ENCODE peak calls at places on chromosome 10, in four cellular contexts. H, O, C and S are unnamed samples. For H3K4me1, the result is how much of the 10 kb centered on the place peaks cover.

GRCh38 chr10:59098811-59099452 is 77.5 kb upstream of the PHYHIPL start:
- DNase-seq in H (no peak), O (no peak), C (no peak), S (no peak)

GRCh38 chr10:5297466-5297865 is 67.3 kb upstream of the UCN3 start:
- DNase-seq in H (peak), O (peak), C (peak), S (no peak)

GRCh38 chr10:6423413-6424170 is 156.5 kb downstream of the PRKCQ start:
- DNase-seq in H (no peak), O (no peak), C (no peak), S (no peak)

GRCh38 chr10:51405580-51406367 is 293.6 kb downstream of the CSTF2T start:
- DNase-seq in H (no peak), O (no peak), C (peak), S (no peak)

GRCh38 chr10:88820990-88821389 is 18.5 kb downstream of the LIPM start:
- DNase-seq in H (no peak), O (no peak), C (no peak), S (no peak)

GRCh38 chr10:31921031-31921430 is 7.6 kb downstream of the ARHGAP12 start:
- DNase-seq in H (no peak), O (no peak), C (no peak), S (no peak)

GRCh38 chr10:88978463-88978862 is 12.1 kb upstream of the FAS start:
- DNase-seq in H (no peak), O (no peak), C (no peak), S (no peak)

GRCh38 chr10:4196948-4197390 is 412.0 kb upstream of the KLF6 start:
- DNase-seq in H (no peak), O (no peak), C (no peak), S (no peak)

GRCh38 chr10:67079126-67079525 is 153.3 kb downstream of the LRRTM3 start:
- DNase-seq in H (no peak), O (no peak), C (peak), S (no peak)

GRCh38 chr10:1047937-1048336 is 982 bp downstream of the IDI1 start:
- DNase-seq in H (no peak), O (no peak), C (no peak), S (no peak)

GRCh38 chr10:124732931-124733536 is 11.1 kb downstream of the FAM53B start:
- DNase-seq in H (peak), O (peak), C (no peak), S (no peak)

GRCh38 chr10:114239117-114239993 is at the start of gene VWA2:
- DNase-seq in H (peak), O (peak), C (peak), S (no peak)

GRCh38 chr10:131702521-131703356 is 198.1 kb upstream of the PPP2R2D start:
- DNase-seq in H (no peak), O (no peak), C (no peak), S (no peak)

GRCh38 chr10:129161184-129161583 is 305.9 kb upstream of the MGMT start:
- DNase-seq in H (no peak), O (no peak), C (no peak), S (no peak)

GRCh38 chr10:86177483-86178155 is 189.0 kb downstream of the GRID1 start:
- DNase-seq in H (no peak), O (no peak), C (no peak), S (no peak)

GRCh38 chr10:7417807-7418206 is 7.0 kb upstream of the SFMBT2 start:
- DNase-seq in H (no peak), O (no peak), C (no peak), S (no peak)

GRCh38 chr10:59382831-59383295 is 20.5 kb upstream of the FAM13C start:
- DNase-seq in H (no peak), O (no peak), C (peak), S (no peak)

GRCh38 chr10:28453926-28454325 is 79.0 kb upstream of the WAC start:
- DNase-seq in H (no peak), O (no peak), C (no peak), S (no peak)

GRCh38 chr10:102713814-102714620 is at the start of gene ARL3:
- DNase-seq in H (peak), O (peak), C (peak), S (peak)

GRCh38 chr10:105658696-105659095 is 1017.6 kb downstream of the SORCS3 start:
- DNase-seq in H (no peak), O (no peak), C (no peak), S (no peak)

GRCh38 chr10:44960482-44961230 is 1.1 kb downstream of the RASSF4 start:
- DNase-seq in H (peak), O (no peak), C (no peak), S (no peak)

GRCh38 chr10:50604823-50605222 is 18.9 kb downstream of the SGMS1 start:
- DNase-seq in H (no peak), O (no peak), C (no peak), S (no peak)

GRCh38 chr10:90969947-90970673 is 49.2 kb upstream of the ANKRD1 start:
- DNase-seq in H (no peak), O (no peak), C (no peak), S (no peak)

GRCh38 chr10:84531396-84531795 is 203.0 kb downstream of the CCSER2 start:
- DNase-seq in H (no peak), O (no peak), C (no peak), S (no peak)

GRCh38 chr10:78973901-78974408 is 94.8 kb upstream of the ZMIZ1 start:
- DNase-seq in H (peak), O (peak), C (peak), S (no peak)
- TF ChIP-seq CTCF in H (no peak), O (no peak), C (no peak), S (no peak)

GRCh38 chr10:133122171-133122935 is 34.6 kb downstream of the ADGRA1 start:
- DNase-seq in H (no peak), O (no peak), C (no peak), S (no peak)

GRCh38 chr10:133124357-133125211 is 35.4 kb upstream of the KNDC1 start:
- DNase-seq in H (peak), O (no peak), C (peak), S (no peak)

GRCh38 chr10:133123746-133124356 is 36.1 kb downstream of the ADGRA1 start:
- DNase-seq in H (no peak), O (no peak), C (no peak), S (no peak)

GRCh38 chr10:133121479-133121878 is 33.8 kb downstream of the ADGRA1 start:
- DNase-seq in H (no peak), O (no peak), C (no peak), S (no peak)

GRCh38 chr10:133123050-133123745 is 35.5 kb downstream of the ADGRA1 start:
- DNase-seq in H (no peak), O (no peak), C (no peak), S (no peak)
- H3K27ac ChIP-seq in H (no peak), O (no peak), C (no peak), S (no peak)

GRCh38 chr10:24720096-24720495 is 3.6 kb downstream of the ARHGAP21 start:
- DNase-seq in H (no peak), O (no peak), C (no peak), S (no peak)

GRCh38 chr10:24722676-24723385 is 856 bp downstream of the ARHGAP21 start:
- DNase-seq in H (peak), O (peak), C (peak), S (no peak)

GRCh38 chr10:24722131-24722675 is 1.5 kb downstream of the ARHGAP21 start:
- DNase-seq in H (no peak), O (no peak), C (no peak), S (no peak)

GRCh38 chr10:24723386-24723787 is 300 bp downstream of the ARHGAP21 start:
- DNase-seq in H (peak), O (no peak), C (no peak), S (no peak)

DNA sequence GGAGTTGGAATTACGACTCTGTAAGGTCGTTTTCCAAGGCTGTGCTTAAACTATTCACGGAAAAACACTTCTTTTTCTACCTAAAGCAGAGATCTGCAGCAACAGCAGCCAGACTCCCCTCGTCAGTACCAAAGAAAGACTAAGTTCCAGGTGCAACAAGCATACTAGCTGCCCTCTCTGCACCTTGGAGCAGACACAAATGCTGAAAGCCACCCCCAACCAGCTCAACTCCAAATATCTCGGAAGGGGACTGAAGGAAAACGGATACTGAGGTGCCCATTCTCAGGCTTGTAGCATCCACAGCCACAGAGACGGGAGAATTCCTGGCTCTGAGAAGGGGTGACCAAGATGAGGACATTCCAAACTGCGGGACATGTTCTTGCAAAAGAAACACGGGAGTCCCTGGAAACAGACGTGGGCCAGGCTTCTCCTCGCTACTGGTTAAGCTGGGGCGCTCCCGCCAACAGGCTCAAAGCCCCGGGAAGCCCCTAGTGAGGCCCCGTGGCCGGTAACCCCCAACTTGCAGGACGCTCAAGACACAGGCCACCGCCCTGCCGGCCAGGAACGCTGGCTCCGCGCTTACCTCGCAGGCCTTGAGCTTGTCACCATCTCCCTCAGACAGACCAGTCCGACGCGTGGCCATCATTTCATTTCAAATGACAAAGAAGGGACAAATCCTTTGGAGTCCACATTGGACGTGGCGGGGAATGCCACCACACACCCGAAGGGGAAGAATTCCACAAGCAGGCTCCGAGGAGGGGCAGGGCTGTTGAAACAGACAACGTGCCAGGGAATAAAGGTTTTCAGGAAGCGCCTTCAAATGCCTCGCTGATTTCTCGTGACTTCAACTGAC is 2.2 kb downstream of the ARHGAP21 start:
- DNase-seq in H (peak), O (peak), C (peak), S (no peak)
- H3K4me1 ChIP-seq in H (under half), O (under half), C (under half), S (under half)

GRCh38 chr10:43440782-43441134 is 3.8 kb downstream of the ZNF487 start:
- DNase-seq in H (no peak), O (no peak), C (no peak), S (no peak)

GRCh38 chr10:43437141-43437860 is 390 bp downstream of the ZNF487 start:
- DNase-seq in H (no peak), O (no peak), C (no peak), S (no peak)

GRCh38 chr10:43436291-43437140 is at the start of gene ZNF487:
- DNase-seq in H (peak), O (peak), C (peak), S (peak)
- TF ChIP-seq CTCF in H (no peak), O (peak), C (no peak), S (peak)

DNA sequence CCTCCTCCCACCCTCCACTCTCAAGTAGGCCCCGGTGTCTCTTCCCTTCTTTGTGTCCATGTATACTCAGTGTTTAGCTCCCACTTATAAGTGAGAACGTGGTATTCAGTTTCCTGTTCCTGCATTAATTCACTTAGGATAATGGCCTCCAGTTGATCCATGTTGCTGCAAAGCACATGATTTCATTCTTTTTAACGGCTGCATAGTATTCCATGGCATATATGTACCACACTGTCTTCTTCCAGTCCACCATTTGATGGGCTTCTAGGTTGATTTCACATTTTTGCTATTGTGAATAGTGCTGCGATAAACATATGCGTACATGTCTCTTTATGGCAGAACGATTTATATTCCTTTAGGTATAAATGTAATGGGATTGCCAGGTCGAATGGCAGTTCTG is 51.0 kb downstream of the FAM171A1 start:
- DNase-seq in H (no peak), O (no peak), C (no peak), S (no peak)
- H3K27ac ChIP-seq in H (no peak), O (no peak), C (no peak), S (no peak)

GRCh38 chr10:97684866-97685394 is 2.1 kb downstream of the AVPI1 start:
- DNase-seq in H (no peak), O (no peak), C (no peak), S (no peak)

GRCh38 chr10:97686962-97687784 is at the start of gene AVPI1:
- DNase-seq in H (peak), O (peak), C (peak), S (peak)

GRCh38 chr10:97683556-97684357 is 3.3 kb downstream of the AVPI1 start:
- DNase-seq in H (no peak), O (no peak), C (peak), S (no peak)

GRCh38 chr10:97686301-97686961 is 610 bp downstream of the AVPI1 start:
- DNase-seq in H (no peak), O (no peak), C (no peak), S (no peak)

DNA sequence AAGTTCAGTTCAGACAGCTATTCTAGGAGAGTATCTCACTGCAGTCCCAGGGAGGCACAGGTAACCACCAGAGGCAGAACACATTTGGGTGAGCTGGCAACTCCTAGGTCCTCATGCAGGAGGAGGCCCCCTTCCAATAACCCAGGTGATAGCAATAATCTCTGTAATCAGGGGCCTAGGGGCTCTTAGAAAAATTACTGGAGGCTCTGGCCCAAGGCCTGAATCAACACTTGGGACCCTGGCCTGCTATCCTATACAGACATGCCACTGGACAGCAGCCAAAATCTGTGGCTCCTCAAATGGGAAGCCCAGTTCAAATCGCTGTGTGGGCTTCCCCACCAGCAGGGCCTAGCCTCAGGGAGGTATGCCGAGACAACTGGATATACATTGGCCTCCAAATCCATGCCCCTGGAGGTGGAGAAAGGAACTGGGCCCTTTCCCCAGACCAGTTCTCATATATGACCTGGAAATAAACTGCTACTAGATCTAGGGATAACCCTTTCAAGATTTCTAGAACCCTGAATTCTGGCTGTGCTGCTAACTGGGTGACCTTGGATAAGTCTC is 1.6 kb downstream of the AVPI1 start:
- DNase-seq in H (no peak), O (no peak), C (peak), S (no peak)
- H3K4me1 ChIP-seq in H (under half), O (under half), C (half or more), S (under half)